ENCODE peak calls at places on chromosome 21, in ten cellular contexts. One of them, this sample, is unnamed.

GRCh38 chr21:14591277-14591876 is 45.3 kb upstream of the SAMSN1 start:
- DNase-seq in OCI-LY7: no peak
- DNase-seq in heart left ventricle: no peak
- DNase-seq in spleen: no peak
- DNase-seq in fibroblast of lung: no peak
- DNase-seq in foreskin fibroblast: no peak
- DNase-seq in fibroblast of pulmonary artery: no peak
- DNase-seq in left lung: no peak
- DNase-seq in PC-3: no peak
- DNase-seq in bronchial epithelial cell: peak; percentile 48
- DNase-seq in this sample: peak; percentile 28

GRCh38 chr21:32240708-32241433 is 38.0 kb downstream of the MIS18A start:
- DNase-seq in left lung: no peak
- DNase-seq in bronchial epithelial cell: no peak
- DNase-seq in foreskin fibroblast: no peak
- DNase-seq in fibroblast of lung: peak; percentile 82
- DNase-seq in spleen: no peak
- DNase-seq in fibroblast of pulmonary artery: no peak
- DNase-seq in OCI-LY7: no peak
- DNase-seq in heart left ventricle: no peak
- DNase-seq in PC-3: no peak
- DNase-seq in this sample: no peak

GRCh38 chr21:37459575-37459974 is 93.0 kb downstream of the DYRK1A start:
- DNase-seq in fibroblast of lung: peak; percentile 38
- DNase-seq in PC-3: peak; percentile 28
- DNase-seq in left lung: no peak
- DNase-seq in bronchial epithelial cell: no peak
- DNase-seq in foreskin fibroblast: peak; percentile 47
- DNase-seq in fibroblast of pulmonary artery: peak; percentile 45
- DNase-seq in spleen: no peak
- DNase-seq in heart left ventricle: no peak
- DNase-seq in OCI-LY7: no peak
- DNase-seq in this sample: peak; percentile 69

GRCh38 chr21:38910390-38911008 is 104.8 kb downstream of the ETS2 start:
- DNase-seq in foreskin fibroblast: no peak
- DNase-seq in bronchial epithelial cell: peak; percentile 92
- DNase-seq in fibroblast of lung: no peak
- DNase-seq in fibroblast of pulmonary artery: no peak
- DNase-seq in left lung: no peak
- DNase-seq in PC-3: peak; percentile 82
- DNase-seq in spleen: no peak
- DNase-seq in heart left ventricle: no peak
- DNase-seq in OCI-LY7: no peak
- DNase-seq in this sample: no peak

GRCh38 chr21:20661221-20661620 is 337.0 kb upstream of the NCAM2 start:
- DNase-seq in bronchial epithelial cell: no peak
- DNase-seq in fibroblast of pulmonary artery: no peak
- DNase-seq in heart left ventricle: no peak
- DNase-seq in spleen: no peak
- DNase-seq in PC-3: no peak
- DNase-seq in foreskin fibroblast: no peak
- DNase-seq in OCI-LY7: no peak
- DNase-seq in fibroblast of lung: no peak
- DNase-seq in left lung: no peak
- DNase-seq in this sample: no peak

GRCh38 chr21:29318354-29318753 is 19.6 kb downstream of the BACH1 start:
- DNase-seq in OCI-LY7: no peak
- DNase-seq in PC-3: no peak
- DNase-seq in fibroblast of lung: no peak
- DNase-seq in left lung: no peak
- DNase-seq in spleen: no peak
- DNase-seq in bronchial epithelial cell: no peak
- DNase-seq in fibroblast of pulmonary artery: no peak
- DNase-seq in foreskin fibroblast: no peak
- DNase-seq in heart left ventricle: no peak
- DNase-seq in this sample: peak; percentile 35

GRCh38 chr21:37380349-37381323 is 14.1 kb downstream of the DYRK1A start:
- DNase-seq in spleen: no peak
- DNase-seq in PC-3: peak; percentile 64
- DNase-seq in fibroblast of lung: no peak
- DNase-seq in bronchial epithelial cell: peak; percentile 46
- DNase-seq in OCI-LY7: no peak
- DNase-seq in heart left ventricle: no peak
- DNase-seq in foreskin fibroblast: no peak
- DNase-seq in fibroblast of pulmonary artery: no peak
- DNase-seq in left lung: no peak
- DNase-seq in this sample: peak; percentile 40

GRCh38 chr21:26246073-26246472 is 75.5 kb upstream of the APP start:
- DNase-seq in fibroblast of pulmonary artery: no peak
- DNase-seq in bronchial epithelial cell: no peak
- DNase-seq in left lung: no peak
- DNase-seq in foreskin fibroblast: no peak
- DNase-seq in OCI-LY7: no peak
- DNase-seq in PC-3: no peak
- DNase-seq in heart left ventricle: no peak
- DNase-seq in fibroblast of lung: no peak
- DNase-seq in spleen: no peak
- DNase-seq in this sample: no peak

GRCh38 chr21:42536601-42537000 is 22.9 kb downstream of the SLC37A1 start:
- DNase-seq in bronchial epithelial cell: no peak
- DNase-seq in PC-3: no peak
- DNase-seq in fibroblast of lung: no peak
- DNase-seq in fibroblast of pulmonary artery: no peak
- DNase-seq in heart left ventricle: no peak
- DNase-seq in left lung: no peak
- DNase-seq in spleen: no peak
- DNase-seq in OCI-LY7: no peak
- DNase-seq in foreskin fibroblast: no peak
- DNase-seq in this sample: no peak

GRCh38 chr21:42535602-42536171 is 22.0 kb downstream of the SLC37A1 start:
- DNase-seq in heart left ventricle: no peak
- DNase-seq in foreskin fibroblast: no peak
- DNase-seq in bronchial epithelial cell: no peak
- DNase-seq in fibroblast of pulmonary artery: no peak
- DNase-seq in OCI-LY7: peak; percentile 90
- DNase-seq in spleen: peak; percentile 90
- DNase-seq in left lung: no peak
- DNase-seq in fibroblast of lung: no peak
- DNase-seq in PC-3: no peak
- DNase-seq in this sample: no peak

GRCh38 chr21:42539342-42539741 is 25.7 kb downstream of the SLC37A1 start:
- DNase-seq in spleen: no peak
- DNase-seq in fibroblast of lung: no peak
- DNase-seq in fibroblast of pulmonary artery: no peak
- DNase-seq in left lung: no peak
- DNase-seq in bronchial epithelial cell: no peak
- DNase-seq in heart left ventricle: no peak
- DNase-seq in foreskin fibroblast: no peak
- DNase-seq in PC-3: no peak
- DNase-seq in OCI-LY7: no peak
- DNase-seq in this sample: no peak

GRCh38 chr21:42538479-42539275 is 25.0 kb downstream of the SLC37A1 start:
- DNase-seq in bronchial epithelial cell: no peak
- DNase-seq in heart left ventricle: no peak
- DNase-seq in PC-3: no peak
- DNase-seq in foreskin fibroblast: no peak
- DNase-seq in left lung: no peak
- DNase-seq in OCI-LY7: peak; percentile 29
- DNase-seq in spleen: no peak
- DNase-seq in fibroblast of pulmonary artery: no peak
- DNase-seq in fibroblast of lung: no peak
- DNase-seq in this sample: no peak

DNA sequence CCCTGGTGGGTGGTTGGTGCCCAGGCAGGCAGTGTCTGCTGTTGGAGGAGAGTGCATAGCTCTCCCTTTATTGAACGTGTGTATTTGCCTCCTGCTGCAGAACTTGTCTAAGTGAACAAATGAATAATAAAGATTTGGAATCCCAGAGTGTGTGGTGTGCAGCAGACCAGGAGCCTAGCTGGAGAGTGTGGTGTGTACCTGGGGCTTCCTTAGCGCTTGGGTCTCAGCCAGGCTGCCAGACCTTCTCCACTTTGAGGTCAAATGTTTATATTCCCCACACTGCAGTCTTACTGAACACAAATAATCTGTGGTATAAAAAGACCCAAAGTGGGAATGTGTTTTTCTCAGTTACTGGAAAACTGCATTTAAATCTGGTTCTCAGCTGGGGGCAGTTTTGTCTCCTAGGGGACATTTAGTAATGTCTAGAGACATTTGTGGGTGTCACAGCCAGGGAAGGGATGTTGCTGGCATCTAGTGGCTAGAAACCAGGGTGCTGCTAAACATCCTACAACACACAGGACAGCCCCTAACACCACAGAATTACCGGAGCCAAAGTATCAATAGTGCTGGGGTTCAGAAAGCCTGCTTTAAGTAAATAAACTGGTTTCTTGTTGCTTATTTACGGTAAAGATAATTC is 23.6 kb downstream of the SLC37A1 start:
- DNase-seq in heart left ventricle: no peak
- DNase-seq in PC-3: peak; percentile 22
- DNase-seq in fibroblast of pulmonary artery: peak; percentile 16
- DNase-seq in OCI-LY7: peak; percentile 79
- DNase-seq in spleen: no peak
- DNase-seq in foreskin fibroblast: no peak
- DNase-seq in left lung: no peak
- DNase-seq in fibroblast of lung: peak; percentile 17
- DNase-seq in bronchial epithelial cell: no peak
- DNase-seq in this sample: no peak
- TF ChIP-seq CTCF in heart left ventricle: peak; percentile 17
- TF ChIP-seq CTCF in PC-3: peak; percentile 54
- TF ChIP-seq CTCF in fibroblast of pulmonary artery: peak; percentile 26
- TF ChIP-seq CTCF in OCI-LY7: peak; percentile 94
- TF ChIP-seq CTCF in spleen: peak; percentile 49
- TF ChIP-seq CTCF in foreskin fibroblast: no peak
- TF ChIP-seq CTCF in left lung: no peak
- TF ChIP-seq CTCF in fibroblast of lung: peak; percentile 45
- TF ChIP-seq CTCF in bronchial epithelial cell: peak; percentile 50
- TF ChIP-seq CTCF in this sample: peak; percentile 17

GRCh38 chr21:44085491-44086321 is 21.5 kb upstream of the PWP2 start:
- DNase-seq in foreskin fibroblast: no peak
- DNase-seq in fibroblast of lung: no peak
- DNase-seq in bronchial epithelial cell: no peak
- DNase-seq in fibroblast of pulmonary artery: peak; percentile 45
- DNase-seq in PC-3: no peak
- DNase-seq in OCI-LY7: no peak
- DNase-seq in spleen: no peak
- DNase-seq in heart left ventricle: no peak
- DNase-seq in left lung: peak; percentile 28
- DNase-seq in this sample: no peak

GRCh38 chr21:44088401-44088780 is 18.8 kb upstream of the PWP2 start:
- DNase-seq in spleen: no peak
- DNase-seq in OCI-LY7: no peak
- DNase-seq in heart left ventricle: no peak
- DNase-seq in fibroblast of pulmonary artery: no peak
- DNase-seq in left lung: no peak
- DNase-seq in bronchial epithelial cell: no peak
- DNase-seq in fibroblast of lung: no peak
- DNase-seq in PC-3: no peak
- DNase-seq in foreskin fibroblast: no peak
- DNase-seq in this sample: no peak

GRCh38 chr21:44086636-44087425 is 20.4 kb upstream of the PWP2 start:
- DNase-seq in fibroblast of lung: no peak
- DNase-seq in OCI-LY7: no peak
- DNase-seq in spleen: no peak
- DNase-seq in foreskin fibroblast: no peak
- DNase-seq in heart left ventricle: no peak
- DNase-seq in PC-3: no peak
- DNase-seq in left lung: no peak
- DNase-seq in bronchial epithelial cell: no peak
- DNase-seq in fibroblast of pulmonary artery: no peak
- DNase-seq in this sample: no peak

GRCh38 chr21:44089001-44089911 is 17.9 kb upstream of the PWP2 start:
- DNase-seq in fibroblast of lung: no peak
- DNase-seq in foreskin fibroblast: no peak
- DNase-seq in OCI-LY7: peak; percentile 70
- DNase-seq in spleen: peak; percentile 88
- DNase-seq in PC-3: no peak
- DNase-seq in left lung: no peak
- DNase-seq in fibroblast of pulmonary artery: no peak
- DNase-seq in heart left ventricle: no peak
- DNase-seq in bronchial epithelial cell: no peak
- DNase-seq in this sample: no peak

GRCh38 chr21:44087426-44088400 is 19.5 kb upstream of the PWP2 start:
- DNase-seq in bronchial epithelial cell: no peak
- DNase-seq in PC-3: no peak
- DNase-seq in fibroblast of pulmonary artery: no peak
- DNase-seq in left lung: no peak
- DNase-seq in foreskin fibroblast: no peak
- DNase-seq in fibroblast of lung: no peak
- DNase-seq in heart left ventricle: no peak
- DNase-seq in spleen: peak; percentile 82
- DNase-seq in OCI-LY7: no peak
- DNase-seq in this sample: no peak
- H3K4me3 ChIP-seq in bronchial epithelial cell: no peak overlapping the region
- H3K4me3 ChIP-seq in PC-3: no peak overlapping the region
- H3K4me3 ChIP-seq in fibroblast of pulmonary artery: no peak overlapping the region
- H3K4me3 ChIP-seq in left lung: no peak overlapping the region
- H3K4me3 ChIP-seq in foreskin fibroblast: no peak overlapping the region
- H3K4me3 ChIP-seq in fibroblast of lung: no peak overlapping the region
- H3K4me3 ChIP-seq in heart left ventricle: no peak overlapping the region
- H3K4me3 ChIP-seq in spleen: no peak overlapping the region
- H3K4me3 ChIP-seq in OCI-LY7: no peak overlapping the region
- H3K4me3 ChIP-seq in this sample: no peak overlapping the region

DNA sequence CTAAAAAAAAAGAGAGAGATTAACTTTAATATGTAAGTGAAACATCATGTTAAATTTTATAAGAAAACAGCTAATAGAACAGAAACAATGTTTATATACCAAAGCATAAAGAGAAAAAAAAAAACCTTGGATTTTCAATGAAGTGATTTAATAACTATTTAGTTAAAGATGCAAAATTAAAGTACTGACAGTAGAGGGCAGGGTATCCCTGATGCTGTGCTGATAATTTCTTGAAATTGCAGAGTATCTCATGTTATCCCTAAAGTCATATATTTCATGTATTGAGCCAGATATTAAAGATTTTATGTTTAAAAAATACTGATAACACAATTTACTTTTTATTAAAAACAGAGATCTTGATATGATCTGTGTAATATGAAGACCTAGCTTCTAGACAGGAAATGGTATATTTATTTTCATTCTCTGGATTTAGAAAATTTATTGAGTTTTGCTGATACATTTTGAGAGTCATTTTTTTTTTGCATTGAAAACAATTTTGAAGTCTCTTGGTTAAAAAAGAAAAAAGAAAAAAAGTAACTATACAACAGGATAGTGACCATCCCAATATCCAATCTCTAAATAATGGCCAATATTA is 273.2 kb downstream of the USP25 start:
- DNase-seq in OCI-LY7: no peak
- DNase-seq in bronchial epithelial cell: no peak
- DNase-seq in heart left ventricle: no peak
- DNase-seq in fibroblast of pulmonary artery: peak; percentile 57
- DNase-seq in spleen: no peak
- DNase-seq in left lung: no peak
- DNase-seq in fibroblast of lung: peak; percentile 66
- DNase-seq in foreskin fibroblast: peak; percentile 16
- DNase-seq in PC-3: peak; percentile 58
- DNase-seq in this sample: peak; percentile 64
- TF ChIP-seq CTCF in OCI-LY7: peak; percentile 67
- TF ChIP-seq CTCF in bronchial epithelial cell: no peak
- TF ChIP-seq CTCF in heart left ventricle: peak; percentile 47
- TF ChIP-seq CTCF in fibroblast of pulmonary artery: peak; percentile 55
- TF ChIP-seq CTCF in spleen: no peak
- TF ChIP-seq CTCF in left lung: no peak
- TF ChIP-seq CTCF in fibroblast of lung: peak; percentile 60
- TF ChIP-seq CTCF in foreskin fibroblast: peak; percentile 50
- TF ChIP-seq CTCF in PC-3: peak; percentile 78
- TF ChIP-seq CTCF in this sample: peak; percentile 71

GRCh38 chr21:35256468-35256988 is 207.4 kb upstream of the RUNX1 start:
- DNase-seq in spleen: no peak
- DNase-seq in fibroblast of pulmonary artery: peak; percentile 99
- DNase-seq in heart left ventricle: peak; percentile 81
- DNase-seq in foreskin fibroblast: peak; percentile 97
- DNase-seq in fibroblast of lung: peak; percentile 99
- DNase-seq in bronchial epithelial cell: peak; percentile 96
- DNase-seq in left lung: peak; percentile 76
- DNase-seq in PC-3: peak; percentile 98
- DNase-seq in OCI-LY7: no peak
- DNase-seq in this sample: peak; percentile 98
- H3K4me3 ChIP-seq in spleen: no peak overlapping the region
- H3K4me3 ChIP-seq in fibroblast of pulmonary artery: peak overlapping the region; percentile 3
- H3K4me3 ChIP-seq in heart left ventricle: peak overlapping the region; percentile 13
- H3K4me3 ChIP-seq in foreskin fibroblast: peak overlapping the region; percentile 19
- H3K4me3 ChIP-seq in fibroblast of lung: no peak overlapping the region
- H3K4me3 ChIP-seq in bronchial epithelial cell: no peak overlapping the region
- H3K4me3 ChIP-seq in left lung: no peak overlapping the region
- H3K4me3 ChIP-seq in PC-3: peak overlapping the region; percentile 58
- H3K4me3 ChIP-seq in OCI-LY7: no peak overlapping the region
- H3K4me3 ChIP-seq in this sample: peak overlapping the region; percentile 9